ENCODE peak calls at places on chromosome 1, in ten cellular contexts. J, A, T, Z, C, Q, G, D, H and W are unnamed samples. For H3K36me3 and H3K27me3, the result is how much of the 10 kb centered on the place peaks cover.

GRCh38 chr1:231678021-231678432 is 51.4 kb downstream of the DISC1 start:
- DNase-seq in J (no peak), A (no peak), T (no peak), Z (no peak), C (no peak), Q (no peak), G (no peak), D (no peak), H (no peak), W (no peak)

GRCh38 chr1:36964830-36965229 is 69.5 kb downstream of the GRIK3 start:
- DNase-seq in J (no peak), A (no peak), T (no peak), Z (no peak), C (no peak), Q (no peak), G (no peak), D (no peak), H (no peak), W (no peak)

GRCh38 chr1:66751160-66751559 is 1.1 kb upstream of the DYNLT5 start:
- DNase-seq in J (no peak), A (no peak), T (no peak), Z (no peak), C (no peak), Q (no peak), G (no peak), D (no peak), H (no peak), W (no peak)

GRCh38 chr1:26702680-26703038 is 6.8 kb downstream of the ARID1A start:
- DNase-seq in J (no peak), A (no peak), T (no peak), Z (no peak), C (no peak), Q (no peak), G (no peak), D (no peak), H (no peak), W (no peak)

GRCh38 chr1:114083186-114083585 is 70.5 kb downstream of the SYT6 start:
- DNase-seq in J (no peak), A (no peak), T (no peak), Z (no peak), C (no peak), Q (no peak), G (no peak), D (no peak), H (no peak), W (no peak)

GRCh38 chr1:32893198-32894018 is 7.1 kb downstream of the HPCA start:
- DNase-seq in J (no peak), A (peak), T (no peak), Z (peak), C (no peak), Q (no peak), G (no peak), D (peak), H (peak), W (no peak)

GRCh38 chr1:44405041-44405803 is at the start of gene RNF220:
- DNase-seq in J (no peak), A (peak), T (peak), Z (no peak), C (no peak), Q (peak), G (peak), D (peak), H (peak), W (no peak)

GRCh38 chr1:112396668-112397025 is 633 bp downstream of the CTTNBP2NL start:
- DNase-seq in J (no peak), A (peak), T (no peak), Z (no peak), C (no peak), Q (no peak), G (no peak), D (no peak), H (peak), W (no peak)

GRCh38 chr1:54813479-54814147 is 12.5 kb upstream of the TTC22 start:
- DNase-seq in J (no peak), A (no peak), T (peak), Z (no peak), C (peak), Q (no peak), G (no peak), D (peak), H (peak), W (no peak)

GRCh38 chr1:63317007-63317813 is 5.2 kb upstream of the FOXD3 start:
- DNase-seq in J (no peak), A (peak), T (peak), Z (peak), C (peak), Q (peak), G (no peak), D (peak), H (peak), W (peak)

GRCh38 chr1:242449211-242449610 is 75.3 kb downstream of the PLD5 start:
- DNase-seq in J (no peak), A (no peak), T (no peak), Z (no peak), C (no peak), Q (no peak), G (no peak), D (no peak), H (no peak), W (no peak)

GRCh38 chr1:37989381-37989930 is 366 bp downstream of the SF3A3 start:
- DNase-seq in J (no peak), A (peak), T (no peak), Z (peak), C (no peak), Q (no peak), G (no peak), D (no peak), H (no peak), W (no peak)

GRCh38 chr1:221200464-221200863 is 321.2 kb downstream of the HLX start:
- DNase-seq in J (no peak), A (no peak), T (peak), Z (no peak), C (no peak), Q (no peak), G (no peak), D (no peak), H (no peak), W (no peak)

GRCh38 chr1:38271116-38271633 is 224.6 kb upstream of the POU3F1 start:
- DNase-seq in J (no peak), A (no peak), T (no peak), Z (no peak), C (no peak), Q (no peak), G (no peak), D (no peak), H (no peak), W (no peak)

GRCh38 chr1:27832762-27833161 is 2.2 kb downstream of the PPP1R8 start:
- DNase-seq in J (peak), A (no peak), T (no peak), Z (no peak), C (no peak), Q (no peak), G (no peak), D (no peak), H (no peak), W (no peak)

GRCh38 chr1:32273389-32274208 is 18.3 kb upstream of the HDAC1 start:
- DNase-seq in J (no peak), A (peak), T (no peak), Z (peak), C (peak), Q (no peak), G (no peak), D (peak), H (no peak), W (no peak)

GRCh38 chr1:232611834-232612233 is 18.1 kb downstream of the SIPA1L2 start:
- DNase-seq in J (no peak), A (no peak), T (no peak), Z (no peak), C (no peak), Q (no peak), G (no peak), D (no peak), H (no peak), W (no peak)

GRCh38 chr1:92940541-92940940 is 20.7 kb downstream of the DIPK1A start:
- DNase-seq in J (peak), A (no peak), T (no peak), Z (no peak), C (no peak), Q (no peak), G (no peak), D (no peak), H (no peak), W (no peak)

GRCh38 chr1:18946550-18947381 is 9.7 kb downstream of the IFFO2 start:
- DNase-seq in J (no peak), A (no peak), T (no peak), Z (no peak), C (no peak), Q (no peak), G (no peak), D (no peak), H (no peak), W (no peak)

GRCh38 chr1:179353546-179353945 is 12.2 kb upstream of the AXDND1 start:
- DNase-seq in J (peak), A (peak), T (no peak), Z (no peak), C (no peak), Q (no peak), G (peak), D (no peak), H (no peak), W (no peak)

GRCh38 chr1:227358079-227358358 is 39.7 kb upstream of the CDC42BPA start:
- DNase-seq in J (no peak), A (no peak), T (no peak), Z (no peak), C (no peak), Q (no peak), G (no peak), D (no peak), H (no peak), W (no peak)

GRCh38 chr1:40944841-40945430 is 34.6 kb upstream of the CTPS1 start:
- DNase-seq in J (peak), A (no peak), T (no peak), Z (no peak), C (no peak), Q (no peak), G (no peak), D (peak), H (no peak), W (no peak)

GRCh38 chr1:71307451-71307850 is 226.6 kb upstream of the ZRANB2 start:
- DNase-seq in J (peak), A (no peak), T (no peak), Z (no peak), C (no peak), Q (no peak), G (no peak), D (no peak), H (peak), W (no peak)

GRCh38 chr1:192589813-192590212 is 14.2 kb downstream of the RGS1 start:
- DNase-seq in J (no peak), A (no peak), T (no peak), Z (no peak), C (no peak), Q (no peak), G (no peak), D (no peak), H (no peak), W (no peak)

GRCh38 chr1:150022357-150022756 is 11.8 kb upstream of the OTUD7B start:
- DNase-seq in J (no peak), A (peak), T (no peak), Z (no peak), C (no peak), Q (no peak), G (no peak), D (no peak), H (no peak), W (no peak)

GRCh38 chr1:42003433-42003832 is 84.7 kb upstream of the HIVEP3 start:
- DNase-seq in J (no peak), A (no peak), T (no peak), Z (no peak), C (no peak), Q (peak), G (peak), D (peak), H (peak), W (peak)

GRCh38 chr1:225817611-225818061 is 7.7 kb downstream of the EPHX1 start:
- DNase-seq in J (peak), A (no peak), T (no peak), Z (peak), C (peak), Q (peak), G (peak), D (peak), H (peak), W (peak)

GRCh38 chr1:222583079-222583478 is 6.7 kb downstream of the TAF1A start:
- DNase-seq in J (no peak), A (no peak), T (peak), Z (no peak), C (peak), Q (no peak), G (no peak), D (no peak), H (no peak), W (no peak)

DNA sequence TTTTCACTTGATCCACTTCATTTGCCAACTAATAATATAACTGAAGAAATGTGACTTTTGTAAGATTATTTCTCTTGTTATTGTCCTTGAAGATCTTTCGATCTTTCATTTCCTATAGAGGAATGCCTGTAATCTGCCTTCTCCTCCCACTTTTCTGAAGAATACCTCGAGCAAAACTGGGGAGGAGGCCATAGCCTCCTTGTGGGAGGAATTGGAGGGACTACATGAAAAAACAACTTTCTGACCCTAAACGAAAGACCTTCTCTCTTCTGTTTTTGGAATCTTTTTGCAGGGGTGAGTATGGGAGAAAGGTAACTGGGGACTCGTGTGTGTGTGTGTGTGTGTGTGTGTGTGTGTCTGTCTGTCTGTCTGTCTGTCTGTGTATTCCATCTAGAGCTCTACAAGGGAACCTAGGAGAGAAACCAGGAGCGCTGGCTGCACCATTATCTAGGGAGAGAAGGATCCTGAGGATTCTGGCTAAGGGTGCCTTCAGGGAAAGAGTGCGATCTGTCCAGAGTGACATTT is 32.4 kb upstream of the MAB21L3 start:
- DNase-seq in J (no peak), A (no peak), T (no peak), Z (no peak), C (no peak), Q (no peak), G (no peak), D (no peak), H (peak), W (no peak)
- H3K36me3 ChIP-seq in J (under half), A (under half), T (under half), Z (under half), C (under half), Q (under half), G (under half), D (under half), H (under half), W (under half)

GRCh38 chr1:155061381-155062150 is 2.0 kb upstream of the EFNA4 start:
- DNase-seq in J (no peak), A (peak), T (peak), Z (peak), C (peak), Q (peak), G (peak), D (peak), H (peak), W (peak)

GRCh38 chr1:155063550-155064108 is at the start of gene EFNA4:
- DNase-seq in J (no peak), A (peak), T (peak), Z (peak), C (peak), Q (peak), G (peak), D (peak), H (peak), W (peak)

GRCh38 chr1:155062151-155062686 is 1.3 kb upstream of the EFNA4 start:
- DNase-seq in J (no peak), A (peak), T (no peak), Z (peak), C (peak), Q (no peak), G (no peak), D (no peak), H (no peak), W (no peak)

GRCh38 chr1:155064109-155064812 is 721 bp downstream of the EFNA4 start:
- DNase-seq in J (no peak), A (peak), T (peak), Z (no peak), C (no peak), Q (no peak), G (no peak), D (no peak), H (peak), W (no peak)

DNA sequence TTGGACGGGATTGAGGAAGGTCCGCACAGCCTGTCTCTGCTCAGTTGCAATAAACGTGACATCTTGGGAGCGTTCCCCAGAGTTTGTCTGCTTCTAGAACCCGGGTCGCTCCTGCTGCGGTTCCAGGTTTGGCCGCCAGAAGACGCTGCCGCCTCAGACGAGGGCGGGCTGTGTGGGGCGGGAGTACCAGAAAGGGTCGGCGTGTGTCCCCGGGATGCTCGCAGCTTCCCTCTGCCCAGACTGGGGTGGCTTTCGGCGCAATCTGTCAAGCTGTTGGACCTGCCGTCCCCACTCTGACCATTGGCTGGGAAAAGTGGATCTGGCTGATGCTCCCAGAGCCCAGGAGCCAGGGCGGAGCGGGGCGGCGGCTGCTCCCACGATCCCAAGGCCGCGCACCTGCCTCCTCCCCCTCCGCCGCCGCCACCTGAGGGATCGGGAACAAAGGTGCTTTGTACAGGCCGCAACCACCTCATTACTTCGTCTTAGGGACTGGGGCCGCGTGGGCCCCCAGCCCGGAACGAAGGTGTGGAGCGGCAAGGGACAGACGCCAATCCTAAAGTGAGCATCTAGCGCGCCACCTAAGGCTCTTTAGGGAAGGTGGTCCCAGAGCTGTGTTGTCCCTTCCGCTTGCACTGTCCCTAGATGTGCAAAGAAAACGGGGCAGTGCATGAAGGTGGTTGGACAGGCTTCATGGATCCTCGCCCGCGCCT is 683 bp upstream of the EFNA4 start:
- DNase-seq in J (no peak), A (peak), T (peak), Z (peak), C (peak), Q (no peak), G (no peak), D (peak), H (peak), W (no peak)
- TF ChIP-seq CTCF in J (peak), A (peak), T (peak), Z (peak), C (peak), Q (peak), G (peak), D (peak), H (peak), W (peak)

GRCh38 chr1:17925838-17926237 is 170.7 kb downstream of the ACTL8 start:
- DNase-seq in J (no peak), A (no peak), T (no peak), Z (no peak), C (no peak), Q (no peak), G (no peak), D (no peak), H (no peak), W (no peak)

GRCh38 chr1:17923684-17924083 is 168.6 kb downstream of the ACTL8 start:
- DNase-seq in J (no peak), A (no peak), T (no peak), Z (no peak), C (no peak), Q (no peak), G (no peak), D (no peak), H (no peak), W (no peak)

GRCh38 chr1:17924578-17924977 is 169.4 kb downstream of the ACTL8 start:
- DNase-seq in J (no peak), A (no peak), T (no peak), Z (peak), C (no peak), Q (no peak), G (no peak), D (no peak), H (no peak), W (no peak)

GRCh38 chr1:17929224-17929623 is 174.1 kb downstream of the ACTL8 start:
- DNase-seq in J (no peak), A (no peak), T (no peak), Z (no peak), C (no peak), Q (no peak), G (no peak), D (no peak), H (no peak), W (no peak)

DNA sequence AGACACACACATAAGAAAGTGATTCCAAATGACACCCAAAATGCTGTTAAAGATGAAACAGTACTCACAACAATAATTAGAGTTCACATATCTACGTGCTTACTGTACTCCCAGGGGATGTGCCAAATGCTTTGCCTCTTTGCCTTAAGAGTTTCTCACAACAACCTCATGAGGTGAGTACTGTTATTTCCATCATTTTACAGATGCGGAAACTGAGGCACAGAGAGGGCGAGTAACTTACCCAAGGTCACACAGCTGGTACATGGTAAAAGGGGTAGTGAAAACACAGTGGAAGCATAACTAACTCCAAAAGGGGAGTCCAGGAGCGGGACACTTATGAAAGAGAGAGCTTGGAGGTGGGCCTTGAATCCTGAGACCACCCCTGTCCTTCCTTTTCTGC is 171.8 kb downstream of the ACTL8 start:
- DNase-seq in J (no peak), A (no peak), T (no peak), Z (no peak), C (no peak), Q (no peak), G (no peak), D (no peak), H (no peak), W (no peak)
- H3K27me3 ChIP-seq in J (under half), A (under half), T (under half), Z (under half), C (under half), Q (under half), G (under half), D (under half), H (under half), W (under half)

DNA sequence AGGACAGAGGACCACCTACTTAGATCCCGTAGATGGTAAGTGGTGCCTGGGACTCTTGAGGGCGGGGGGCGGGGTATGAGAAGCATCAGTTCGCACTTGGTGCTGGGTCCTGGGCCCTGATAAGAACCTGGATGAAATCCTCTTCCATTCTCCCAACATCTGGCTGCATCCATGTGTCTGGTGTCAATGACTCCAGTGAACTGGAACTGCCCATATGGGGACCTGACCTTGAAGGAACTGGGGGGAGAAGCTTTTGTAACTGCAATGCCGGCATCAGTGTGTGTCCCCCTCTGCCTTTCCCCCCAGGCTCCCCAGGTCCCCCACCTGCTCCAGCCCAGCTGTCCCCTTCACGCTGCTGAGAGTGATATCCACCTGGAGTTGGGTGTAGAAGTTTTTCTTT is 49.7 kb upstream of the EPB41 start:
- DNase-seq in J (no peak), A (no peak), T (no peak), Z (no peak), C (no peak), Q (no peak), G (no peak), D (no peak), H (no peak), W (no peak)
- H3K36me3 ChIP-seq in J (under half), A (under half), T (under half), Z (under half), C (under half), Q (under half), G (under half), D (under half), H (under half), W (under half)

GRCh38 chr1:11782127-11782708 is 20.2 kb downstream of the C1orf167 start:
- DNase-seq in J (no peak), A (no peak), T (no peak), Z (no peak), C (no peak), Q (no peak), G (no peak), D (no peak), H (no peak), W (no peak)
- TF ChIP-seq CTCF in J (no peak), A (no peak), T (no peak), Z (no peak), C (no peak), Q (no peak), G (no peak), D (no peak), H (no peak), W (no peak)

GRCh38 chr1:166951050-166951449 is 24.3 kb downstream of the ILDR2 start:
- DNase-seq in J (no peak), A (no peak), T (no peak), Z (no peak), C (no peak), Q (no peak), G (no peak), D (no peak), H (no peak), W (no peak)

GRCh38 chr1:166950156-166950555 is 25.2 kb downstream of the ILDR2 start:
- DNase-seq in J (no peak), A (no peak), T (no peak), Z (no peak), C (no peak), Q (no peak), G (no peak), D (no peak), H (no peak), W (no peak)

GRCh38 chr1:166947398-166948043 is 27.8 kb downstream of the ILDR2 start:
- DNase-seq in J (no peak), A (peak), T (peak), Z (peak), C (no peak), Q (no peak), G (peak), D (peak), H (peak), W (no peak)

GRCh38 chr1:166952002-166952746 is 23.2 kb downstream of the ILDR2 start:
- DNase-seq in J (no peak), A (no peak), T (no peak), Z (no peak), C (no peak), Q (peak), G (peak), D (no peak), H (no peak), W (no peak)

GRCh38 chr1:166948856-166949350 is 26.4 kb downstream of the ILDR2 start:
- DNase-seq in J (no peak), A (no peak), T (no peak), Z (no peak), C (no peak), Q (no peak), G (no peak), D (no peak), H (no peak), W (no peak)
- H3K27me3 ChIP-seq in J (under half), A (half or more), T (under half), Z (under half), C (under half), Q (under half), G (under half), D (under half), H (half or more), W (under half)